ENCODE peak calls at places on chromosomes 7 and 10, in four cellular contexts. One of them, this sample, is unnamed.

GRCh38 chr10:13787015-13787421 is 200.3 kb downstream of the PRPF18 start:
- DNase-seq in lower lobe of right lung: no peak
- DNase-seq in tibial nerve: no peak
- DNase-seq in left lung: no peak
- DNase-seq in this sample: no peak

GRCh38 chr10:71963756-71964668 is at the start of gene CHST3:
- DNase-seq in left lung: peak; percentile 82
- DNase-seq in lower lobe of right lung: peak; percentile 62
- DNase-seq in tibial nerve: peak; percentile 46
- DNase-seq in this sample: peak; percentile 62

GRCh38 chr10:63554666-63555065 is 33.5 kb downstream of the REEP3 start:
- DNase-seq in tibial nerve: no peak
- DNase-seq in left lung: peak; percentile 20
- DNase-seq in lower lobe of right lung: peak; percentile 56
- DNase-seq in this sample: no peak

GRCh38 chr10:93993782-93994668 is at the start of gene PLCE1:
- DNase-seq in lower lobe of right lung: peak; percentile 71
- DNase-seq in tibial nerve: no peak
- DNase-seq in left lung: peak; percentile 83
- DNase-seq in this sample: peak; percentile 66

GRCh38 chr7:113414636-113415035 is 296.3 kb upstream of the SMIM30 start:
- DNase-seq in tibial nerve: no peak
- DNase-seq in left lung: no peak
- DNase-seq in lower lobe of right lung: no peak
- DNase-seq in this sample: no peak

GRCh38 chr10:72292223-72292691 is 18.5 kb downstream of the DDIT4 start:
- DNase-seq in tibial nerve: no peak
- DNase-seq in left lung: no peak
- DNase-seq in lower lobe of right lung: no peak
- DNase-seq in this sample: no peak

GRCh38 chr10:98361131-98361633 is 53.8 kb downstream of the PYROXD2 start:
- DNase-seq in left lung: no peak
- DNase-seq in lower lobe of right lung: peak; percentile 75
- DNase-seq in tibial nerve: peak; percentile 60
- DNase-seq in this sample: no peak

GRCh38 chr10:125964558-125964957 is 68.2 kb downstream of the FANK1 start:
- DNase-seq in tibial nerve: no peak
- DNase-seq in left lung: no peak
- DNase-seq in lower lobe of right lung: no peak
- DNase-seq in this sample: no peak

GRCh38 chr10:75234683-75235374 is 928 bp downstream of the COMTD1 start:
- DNase-seq in left lung: peak; percentile 88
- DNase-seq in lower lobe of right lung: no peak
- DNase-seq in tibial nerve: no peak
- DNase-seq in this sample: no peak

GRCh38 chr7:106681815-106682495 is 21.0 kb upstream of the CCDC71L start:
- DNase-seq in tibial nerve: no peak
- DNase-seq in lower lobe of right lung: no peak
- DNase-seq in left lung: no peak
- DNase-seq in this sample: no peak

GRCh38 chr10:75623310-75623940 is 192.0 kb downstream of the LRMDA start:
- DNase-seq in tibial nerve: no peak
- DNase-seq in left lung: no peak
- DNase-seq in lower lobe of right lung: no peak
- DNase-seq in this sample: no peak

GRCh38 chr10:77756319-77757232 is 119.0 kb upstream of the KCNMA1 start:
- DNase-seq in tibial nerve: no peak
- DNase-seq in lower lobe of right lung: no peak
- DNase-seq in left lung: peak; percentile 64
- DNase-seq in this sample: peak; percentile 79

GRCh38 chr7:22980422-22980821 is 33.5 kb downstream of the HYCC1 start:
- DNase-seq in lower lobe of right lung: no peak
- DNase-seq in left lung: no peak
- DNase-seq in tibial nerve: no peak
- DNase-seq in this sample: no peak

GRCh38 chr10:62127975-62128374 is 140.7 kb downstream of the RTKN2 start:
- DNase-seq in lower lobe of right lung: no peak
- DNase-seq in tibial nerve: no peak
- DNase-seq in left lung: no peak
- DNase-seq in this sample: no peak

GRCh38 chr7:20795881-20796280 is 9.2 kb upstream of the SP8 start:
- DNase-seq in tibial nerve: no peak
- DNase-seq in lower lobe of right lung: no peak
- DNase-seq in left lung: no peak
- DNase-seq in this sample: no peak

GRCh38 chr10:61170594-61170993 is 226.6 kb upstream of the RHOBTB1 start:
- DNase-seq in lower lobe of right lung: no peak
- DNase-seq in tibial nerve: no peak
- DNase-seq in left lung: no peak
- DNase-seq in this sample: no peak

GRCh38 chr7:18064242-18064838 is 36.7 kb upstream of the PRPS1L1 start:
- DNase-seq in tibial nerve: no peak
- DNase-seq in left lung: no peak
- DNase-seq in lower lobe of right lung: no peak
- DNase-seq in this sample: peak; percentile 52

GRCh38 chr10:86955501-86956194 is 1.8 kb downstream of the MMRN2 start:
- DNase-seq in lower lobe of right lung: peak; percentile 52
- DNase-seq in tibial nerve: no peak
- DNase-seq in left lung: no peak
- DNase-seq in this sample: no peak

DNA sequence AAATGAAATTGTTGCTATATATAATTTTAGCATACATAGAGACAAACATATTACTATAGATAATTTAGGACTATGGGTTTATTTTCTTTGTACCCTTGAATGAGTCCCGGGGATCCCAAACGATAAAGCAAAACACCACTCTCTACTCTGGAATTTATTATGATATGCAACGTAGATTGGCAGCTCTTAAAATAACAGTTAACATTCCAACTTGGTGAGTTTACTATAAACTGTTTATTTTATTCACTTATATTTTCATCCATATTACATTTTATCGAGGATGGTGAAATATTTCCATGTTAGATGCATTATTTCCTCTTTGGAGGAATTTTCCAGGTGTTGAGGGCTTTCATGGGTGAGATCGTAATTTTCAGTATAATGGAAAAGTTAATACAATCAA is 138.7 kb upstream of the DGKB start:
- DNase-seq in tibial nerve: no peak
- DNase-seq in left lung: no peak
- DNase-seq in lower lobe of right lung: no peak
- DNase-seq in this sample: no peak
- H3K4me3 ChIP-seq in tibial nerve: no peak overlapping the region
- H3K4me3 ChIP-seq in left lung: no peak overlapping the region
- H3K4me3 ChIP-seq in lower lobe of right lung: no peak overlapping the region
- H3K4me3 ChIP-seq in this sample: no peak overlapping the region

GRCh38 chr7:54477083-54477482 is 65.1 kb upstream of the VSTM2A start:
- DNase-seq in lower lobe of right lung: no peak
- DNase-seq in left lung: no peak
- DNase-seq in tibial nerve: no peak
- DNase-seq in this sample: no peak
- TF ChIP-seq CTCF in lower lobe of right lung: no peak
- TF ChIP-seq CTCF in left lung: no peak
- TF ChIP-seq CTCF in tibial nerve: no peak
- TF ChIP-seq CTCF in this sample: no peak

GRCh38 chr10:133299224-133299623 is 9.4 kb downstream of the TUBGCP2 start:
- DNase-seq in lower lobe of right lung: no peak
- DNase-seq in tibial nerve: no peak
- DNase-seq in left lung: peak; percentile 39
- DNase-seq in this sample: no peak
- H3K36me3 ChIP-seq in lower lobe of right lung: peaks cover 86% of the 10 kb centered on the region
- H3K36me3 ChIP-seq in tibial nerve: peaks cover 34% of the 10 kb centered on the region
- H3K36me3 ChIP-seq in left lung: peaks cover 86% of the 10 kb centered on the region
- H3K36me3 ChIP-seq in this sample: peaks cover 32% of the 10 kb centered on the region

DNA sequence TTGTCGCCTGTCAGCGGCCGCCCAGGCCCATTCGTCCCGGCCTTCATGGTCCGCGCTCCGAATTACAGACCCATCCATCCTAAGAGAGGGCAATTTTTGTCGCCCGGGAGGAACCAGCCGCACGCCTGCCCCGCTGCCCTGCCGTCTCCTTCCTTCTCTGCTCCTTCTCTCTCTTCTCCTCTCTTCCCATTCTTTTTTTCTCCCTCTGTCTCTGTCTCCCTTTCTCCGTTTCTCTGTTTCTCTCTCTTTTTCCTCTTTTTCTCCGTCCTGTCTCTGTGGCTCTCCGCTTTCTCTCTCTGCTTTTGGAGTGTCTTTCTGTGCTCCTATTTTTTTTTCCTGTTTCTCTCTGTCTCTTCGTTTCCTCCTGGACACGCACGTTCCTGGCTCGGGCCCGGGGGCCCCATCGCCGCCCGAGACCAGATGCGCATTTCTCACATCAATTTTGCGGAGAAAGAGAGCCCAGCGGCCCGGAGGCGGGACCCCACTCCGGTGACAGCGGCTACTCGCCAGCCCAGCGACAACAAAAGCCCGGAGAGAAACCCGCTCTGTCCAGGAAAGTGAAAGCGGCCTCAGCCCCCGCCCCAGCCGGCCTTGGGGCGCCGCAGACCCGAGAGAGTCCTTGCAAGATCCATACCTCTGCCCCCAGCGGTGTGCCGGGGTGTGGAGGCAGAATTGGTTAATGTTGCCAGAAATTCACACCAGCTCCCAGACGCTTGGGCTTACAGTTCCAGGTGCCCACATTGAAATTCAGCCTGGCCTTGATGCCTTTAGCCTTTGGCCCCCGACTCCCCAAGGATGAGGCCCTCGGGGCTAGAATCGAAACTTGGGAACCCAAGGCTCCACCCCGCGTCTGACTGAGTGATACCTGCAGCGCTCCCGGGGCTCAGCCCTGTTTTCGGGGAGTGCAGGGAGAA is 4.1 kb downstream of the LBX1 start:
- DNase-seq in left lung: no peak
- DNase-seq in lower lobe of right lung: no peak
- DNase-seq in tibial nerve: no peak
- DNase-seq in this sample: no peak
- H3K4me3 ChIP-seq in left lung: no peak overlapping the region
- H3K4me3 ChIP-seq in lower lobe of right lung: peak overlapping the region; percentile 43
- H3K4me3 ChIP-seq in tibial nerve: no peak overlapping the region
- H3K4me3 ChIP-seq in this sample: no peak overlapping the region

GRCh38 chr10:80567292-80567691 is 29.6 kb downstream of the SH2D4B start:
- DNase-seq in tibial nerve: no peak
- DNase-seq in lower lobe of right lung: no peak
- DNase-seq in left lung: no peak
- DNase-seq in this sample: no peak
- TF ChIP-seq CTCF in tibial nerve: no peak
- TF ChIP-seq CTCF in lower lobe of right lung: no peak
- TF ChIP-seq CTCF in left lung: no peak
- TF ChIP-seq CTCF in this sample: no peak

GRCh38 chr7:44056681-44057080 is 8.7 kb downstream of the PGAM2 start:
- DNase-seq in left lung: no peak
- DNase-seq in tibial nerve: no peak
- DNase-seq in lower lobe of right lung: no peak
- DNase-seq in this sample: no peak

GRCh38 chr7:44059219-44060090 is 5.9 kb downstream of the PGAM2 start:
- DNase-seq in tibial nerve: no peak
- DNase-seq in lower lobe of right lung: peak; percentile 45
- DNase-seq in left lung: peak; percentile 45
- DNase-seq in this sample: peak; percentile 18

GRCh38 chr7:44057181-44057848 is 8.1 kb downstream of the PGAM2 start:
- DNase-seq in lower lobe of right lung: no peak
- DNase-seq in left lung: peak; percentile 6
- DNase-seq in tibial nerve: no peak
- DNase-seq in this sample: no peak

GRCh38 chr7:44058759-44059218 is 6.6 kb downstream of the PGAM2 start:
- DNase-seq in left lung: no peak
- DNase-seq in tibial nerve: no peak
- DNase-seq in lower lobe of right lung: peak; percentile 20
- DNase-seq in this sample: peak; percentile 4

GRCh38 chr7:44057849-44058758 is 7.3 kb downstream of the PGAM2 start:
- DNase-seq in lower lobe of right lung: no peak
- DNase-seq in tibial nerve: no peak
- DNase-seq in left lung: peak; percentile 61
- DNase-seq in this sample: peak; percentile 6
- H3K36me3 ChIP-seq in lower lobe of right lung: peaks cover 93% of the 10 kb centered on the region
- H3K36me3 ChIP-seq in tibial nerve: peaks cover 46% of the 10 kb centered on the region
- H3K36me3 ChIP-seq in left lung: peaks cover 100% of the 10 kb centered on the region
- H3K36me3 ChIP-seq in this sample: peaks cover 50% of the 10 kb centered on the region

GRCh38 chr10:84257343-84258020 is 12.6 kb downstream of the RGR start:
- DNase-seq in left lung: no peak
- DNase-seq in lower lobe of right lung: no peak
- DNase-seq in tibial nerve: no peak
- DNase-seq in this sample: no peak
- H3K4me3 ChIP-seq in left lung: no peak overlapping the region
- H3K4me3 ChIP-seq in lower lobe of right lung: no peak overlapping the region
- H3K4me3 ChIP-seq in tibial nerve: no peak overlapping the region
- H3K4me3 ChIP-seq in this sample: no peak overlapping the region

GRCh38 chr7:140661124-140661523 is 11.6 kb upstream of the ADCK2 start:
- DNase-seq in tibial nerve: no peak
- DNase-seq in left lung: no peak
- DNase-seq in lower lobe of right lung: no peak
- DNase-seq in this sample: no peak
- TF ChIP-seq CTCF in tibial nerve: no peak
- TF ChIP-seq CTCF in left lung: no peak
- TF ChIP-seq CTCF in lower lobe of right lung: no peak
- TF ChIP-seq CTCF in this sample: peak; percentile 21